ENCODE peak calls at places on chromosomes 1 and 21, in seven cellular contexts. Z is fibroblast of lung, C is AG04450, L is A549, O is heart right ventricle, T is transverse colon, J is IMR-90. N is an unnamed sample.

GRCh38 chr1:50750021-50750619 is 209.9 kb downstream of the FAF1 start:
- DNase-seq in O (no peak), C (no peak), L (peak), J (peak), T (no peak), Z (peak), N (peak)

GRCh38 chr1:241518447-241519307 is 878 bp downstream of the FH start:
- DNase-seq in J (peak), O (no peak), T (peak), Z (peak), L (no peak), C (no peak), N (peak)

GRCh38 chr1:192739476-192740184 is 69.2 kb upstream of the RGS2 start:
- DNase-seq in C (no peak), T (no peak), J (no peak), Z (no peak), O (no peak), L (no peak), N (no peak)

GRCh38 chr1:235083589-235084323 is 44.9 kb downstream of the TOMM20 start:
- DNase-seq in C (peak), O (peak), J (peak), Z (peak), L (peak), T (peak), N (peak)

GRCh38 chr1:46219551-46220520 is 16.7 kb downstream of the LURAP1 start:
- DNase-seq in C (no peak), Z (no peak), L (no peak), T (no peak), J (no peak), O (no peak), N (no peak)

GRCh38 chr1:115828101-115829022 is 12.6 kb downstream of the NHLH2 start:
- DNase-seq in T (no peak), C (no peak), Z (peak), J (peak), O (no peak), L (no peak), N (no peak)

GRCh38 chr1:208185801-208186201 is 58.4 kb downstream of the PLXNA2 start:
- DNase-seq in Z (no peak), O (no peak), T (no peak), L (no peak), C (no peak), J (peak), N (no peak)

GRCh38 chr1:214957330-214958137 is 125.0 kb upstream of the KCNK2 start:
- DNase-seq in T (no peak), J (peak), O (no peak), C (peak), L (peak), Z (peak), N (peak)

GRCh38 chr1:109528296-109528695 is 11.4 kb upstream of the GPR61 start:
- DNase-seq in J (no peak), L (no peak), C (no peak), Z (no peak), O (no peak), T (no peak), N (no peak)

GRCh38 chr1:96997717-96998116 is 276.1 kb downstream of the PTBP2 start:
- DNase-seq in C (no peak), O (no peak), J (no peak), L (no peak), T (no peak), Z (no peak), N (no peak)

GRCh38 chr1:15523922-15524282 is at the start of gene CASP9:
- DNase-seq in C (no peak), O (no peak), Z (no peak), T (no peak), L (no peak), J (peak), N (no peak)

GRCh38 chr1:160520582-160520981 is 2.5 kb downstream of the SLAMF6 start:
- DNase-seq in O (no peak), C (no peak), J (no peak), Z (no peak), L (peak), T (no peak), N (peak)

GRCh38 chr21:25307489-25307888 is 299.8 kb downstream of the MRPL39 start:
- DNase-seq in C (peak), T (no peak), L (no peak), Z (peak), O (no peak), J (peak), N (peak)

GRCh38 chr1:167654975-167655575 is 25.0 kb downstream of the RCSD1 start:
- DNase-seq in Z (no peak), C (no peak), L (no peak), J (no peak), O (no peak), T (no peak), N (no peak)

GRCh38 chr1:43452789-43453441 is 816 bp downstream of the HYI start:
- DNase-seq in C (no peak), O (no peak), Z (peak), L (peak), T (no peak), J (peak), N (peak)

GRCh38 chr1:92538048-92538412 is 51.3 kb upstream of the GFI1 start:
- DNase-seq in L (no peak), O (no peak), Z (no peak), T (no peak), C (no peak), J (peak), N (no peak)

GRCh38 chr21:42200906-42201614 is 17.9 kb upstream of the ABCG1 start:
- DNase-seq in L (no peak), Z (no peak), J (no peak), O (no peak), C (no peak), T (no peak), N (no peak)

GRCh38 chr21:32560896-32561295 is 24.4 kb downstream of the TCP10L start:
- DNase-seq in Z (no peak), J (no peak), O (no peak), C (no peak), L (no peak), T (no peak), N (no peak)

GRCh38 chr1:167431261-167431908 is 86.9 kb downstream of the CD247 start:
- DNase-seq in J (no peak), C (no peak), T (no peak), L (no peak), Z (no peak), O (no peak), N (no peak)

GRCh38 chr1:220219865-220220698 is 52.2 kb downstream of the RAB3GAP2 start:
- DNase-seq in C (no peak), O (no peak), L (no peak), T (no peak), Z (no peak), J (no peak), N (no peak)

GRCh38 chr1:241423541-241424479 is 66.8 kb upstream of the RGS7 start:
- DNase-seq in T (no peak), C (peak), J (peak), L (no peak), O (peak), Z (peak), N (peak)

GRCh38 chr1:2644171-2644570 is 11.4 kb upstream of the MMEL1 start:
- DNase-seq in O (no peak), C (no peak), L (no peak), Z (no peak), J (no peak), T (no peak), N (no peak)

GRCh38 chr21:29078884-29079765 is 5.7 kb upstream of the CCT8 start:
- DNase-seq in J (no peak), L (no peak), T (no peak), O (no peak), C (no peak), Z (no peak), N (no peak)

GRCh38 chr1:71738256-71738655 is 544.1 kb downstream of the NEGR1 start:
- DNase-seq in C (no peak), O (no peak), J (no peak), T (no peak), L (no peak), Z (no peak), N (no peak)

GRCh38 chr21:29257701-29258100 is 41.0 kb upstream of the BACH1 start:
- DNase-seq in L (no peak), C (no peak), T (no peak), J (no peak), O (no peak), Z (no peak), N (no peak)

GRCh38 chr21:17139696-17140095 is 373.1 kb upstream of the CXADR start:
- DNase-seq in T (no peak), L (no peak), Z (peak), J (no peak), O (no peak), C (no peak), N (no peak)

GRCh38 chr1:156372265-156372586 is 3.2 kb downstream of the RHBG start:
- DNase-seq in C (no peak), T (no peak), J (no peak), Z (no peak), O (no peak), L (no peak), N (no peak)

GRCh38 chr1:20472860-20473711 is 12.9 kb downstream of the CAMK2N1 start:
- DNase-seq in Z (peak), C (no peak), O (peak), T (peak), L (peak), J (peak), N (no peak)

DNA sequence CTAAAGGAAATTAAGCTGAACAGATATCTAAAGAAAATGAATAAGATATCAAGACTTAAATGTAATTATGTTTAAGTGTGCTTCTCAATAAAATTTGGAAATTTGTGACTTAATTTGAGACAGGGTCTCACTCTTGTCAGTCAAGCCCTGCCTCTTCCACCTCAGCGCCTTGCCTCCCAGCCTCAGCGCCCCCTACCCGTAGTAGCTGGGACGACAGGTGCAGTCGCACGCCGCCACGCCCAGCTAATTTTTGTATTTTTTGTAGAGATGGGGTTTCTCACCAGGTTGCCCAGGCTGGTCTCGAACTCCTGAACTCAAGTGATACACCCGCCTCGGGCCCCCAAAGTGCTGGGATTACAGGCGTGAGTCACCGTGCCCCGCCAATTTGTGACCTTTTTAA is 117.0 kb downstream of the CLEC20A start:
- DNase-seq in L (peak), Z (no peak), C (no peak), T (no peak), J (no peak), O (no peak), N (no peak)
- TF ChIP-seq CTCF in L (no peak), Z (no peak), C (peak), T (no peak), J (no peak), O (no peak), N (no peak)

GRCh38 chr1:164599272-164599671 is 40.3 kb downstream of the PBX1 start:
- DNase-seq in T (no peak), C (no peak), O (no peak), L (no peak), J (no peak), Z (no peak), N (no peak)

GRCh38 chr1:164601399-164602141 is 42.6 kb downstream of the PBX1 start:
- DNase-seq in T (no peak), Z (no peak), L (no peak), J (no peak), C (no peak), O (no peak), N (no peak)

GRCh38 chr1:164602480-164603093 is 43.6 kb downstream of the PBX1 start:
- DNase-seq in T (peak), Z (peak), J (peak), L (no peak), C (no peak), O (peak), N (no peak)

GRCh38 chr1:164604541-164604940 is 45.6 kb downstream of the PBX1 start:
- DNase-seq in Z (peak), L (no peak), T (no peak), O (no peak), J (peak), C (no peak), N (no peak)

DNA sequence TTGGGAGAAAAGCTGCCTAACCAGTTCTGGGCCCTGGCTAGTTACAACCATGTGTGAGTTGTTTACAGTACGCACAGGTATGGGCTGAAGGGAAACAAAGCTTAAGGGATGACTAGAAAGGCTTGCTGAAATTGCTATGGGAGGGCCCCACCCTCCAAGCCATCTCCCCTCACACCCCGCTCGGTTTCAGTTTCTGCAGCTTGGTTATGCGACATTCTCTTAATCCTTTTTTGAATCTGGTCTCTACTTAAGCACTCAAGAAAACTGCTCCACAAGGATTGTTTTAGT is 43.1 kb downstream of the PBX1 start:
- DNase-seq in L (no peak), Z (no peak), O (no peak), T (peak), J (no peak), C (no peak), N (peak)
- H3K27ac ChIP-seq in L (peak), Z (no peak), O (no peak), T (peak), J (peak), C (no peak), N (no peak)

DNA sequence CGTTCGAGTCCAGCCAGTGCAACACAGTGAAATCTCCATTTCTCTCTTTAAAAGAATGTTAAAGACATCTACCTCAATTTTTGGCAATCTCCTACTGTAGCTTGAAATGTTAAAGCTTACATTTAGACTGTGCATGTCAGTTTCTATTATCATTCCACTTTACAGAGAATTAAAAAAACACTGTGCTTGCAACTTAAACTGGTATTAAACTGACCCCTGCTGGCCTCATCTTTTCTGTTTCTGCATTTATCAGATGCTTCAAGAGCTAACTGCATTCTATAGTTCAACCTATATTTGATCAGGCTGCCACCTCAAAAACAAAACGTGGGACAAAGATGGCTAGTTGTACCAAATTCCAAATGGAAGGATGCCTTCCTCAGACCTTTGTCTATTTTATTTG is 226.5 kb downstream of the SMYD3 start:
- DNase-seq in T (no peak), L (peak), Z (peak), J (peak), O (no peak), C (no peak), N (no peak)
- TF ChIP-seq CTCF in T (peak), L (peak), Z (peak), J (peak), O (peak), C (peak), N (no peak)

GRCh38 chr1:94653454-94653853 is 111.9 kb upstream of the F3 start:
- DNase-seq in C (no peak), L (no peak), T (no peak), J (no peak), O (no peak), Z (no peak), N (no peak)

GRCh38 chr1:94654031-94654430 is 112.5 kb upstream of the F3 start:
- DNase-seq in L (peak), C (no peak), Z (no peak), J (peak), O (no peak), T (no peak), N (peak)

GRCh38 chr1:94656982-94657381 is 115.4 kb upstream of the F3 start:
- DNase-seq in Z (no peak), T (no peak), C (no peak), J (no peak), L (no peak), O (no peak), N (no peak)

GRCh38 chr1:94654919-94655318 is 113.4 kb upstream of the F3 start:
- DNase-seq in C (no peak), O (no peak), L (no peak), J (no peak), T (no peak), Z (no peak), N (no peak)

DNA sequence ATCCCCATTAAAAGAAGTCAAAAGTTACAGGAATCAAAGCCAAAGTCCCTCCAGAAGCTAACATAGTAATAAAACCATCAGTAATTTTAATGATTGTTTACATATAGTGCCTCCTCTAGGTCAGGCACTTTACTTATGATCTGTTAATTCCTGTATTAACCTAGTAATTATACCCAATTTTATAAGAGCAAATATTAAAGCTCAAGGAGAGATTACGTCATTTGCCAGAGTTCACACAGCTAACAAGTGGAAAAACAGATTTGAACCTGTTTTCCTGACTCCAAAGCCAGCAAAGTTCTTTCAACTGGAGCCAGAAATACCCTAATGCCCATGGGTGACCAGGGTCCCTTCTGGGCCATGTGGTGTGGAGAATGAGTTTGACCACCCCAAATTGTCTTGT is 112.9 kb upstream of the F3 start:
- DNase-seq in O (no peak), L (no peak), J (no peak), C (no peak), T (no peak), Z (no peak), N (no peak)
- H3K27ac ChIP-seq in O (no peak), L (no peak), J (peak), C (no peak), T (no peak), Z (no peak), N (no peak)

GRCh38 chr1:153727463-153728304 is at the start of gene INTS3:
- DNase-seq in O (peak), T (peak), Z (peak), C (peak), J (peak), L (peak), N (peak)
- TF ChIP-seq CTCF in O (peak), T (peak), Z (no peak), C (no peak), J (no peak), L (no peak), N (no peak)